ENCODE peak calls at places on chromosomes 1 and 21, in ten cellular contexts. One of them, this sample, is unnamed.

GRCh38 chr1:33119532-33120217 is 38.7 kb downstream of the AZIN2 start:
- DNase-seq in PC-9: no peak
- DNase-seq in A549: no peak
- DNase-seq in astrocyte of the spinal cord: no peak
- DNase-seq in brain microvascular endothelial cell: no peak
- DNase-seq in GM12878: no peak
- DNase-seq in nephron progenitor cell: no peak
- DNase-seq in cardiac fibroblast: no peak
- DNase-seq in RWPE2: no peak
- DNase-seq in uterus: no peak
- DNase-seq in this sample: peak

GRCh38 chr1:116485071-116485735 is 85.6 kb downstream of the CD58 start:
- DNase-seq in PC-9: peak
- DNase-seq in A549: peak
- DNase-seq in astrocyte of the spinal cord: peak
- DNase-seq in brain microvascular endothelial cell: peak
- DNase-seq in GM12878: no peak
- DNase-seq in nephron progenitor cell: peak
- DNase-seq in cardiac fibroblast: peak
- DNase-seq in RWPE2: no peak
- DNase-seq in uterus: peak
- DNase-seq in this sample: peak

GRCh38 chr1:221670081-221670480 is 71.8 kb downstream of the DUSP10 start:
- DNase-seq in PC-9: no peak
- DNase-seq in A549: no peak
- DNase-seq in astrocyte of the spinal cord: no peak
- DNase-seq in brain microvascular endothelial cell: no peak
- DNase-seq in GM12878: no peak
- DNase-seq in nephron progenitor cell: no peak
- DNase-seq in cardiac fibroblast: peak
- DNase-seq in RWPE2: no peak
- DNase-seq in uterus: no peak
- DNase-seq in this sample: no peak

GRCh38 chr1:56973898-56974752 is 8.3 kb upstream of the C8B start:
- DNase-seq in PC-9: no peak
- DNase-seq in A549: no peak
- DNase-seq in astrocyte of the spinal cord: no peak
- DNase-seq in brain microvascular endothelial cell: no peak
- DNase-seq in GM12878: no peak
- DNase-seq in nephron progenitor cell: no peak
- DNase-seq in cardiac fibroblast: no peak
- DNase-seq in RWPE2: no peak
- DNase-seq in uterus: no peak
- DNase-seq in this sample: no peak

GRCh38 chr1:100187912-100188311 is 9.9 kb upstream of the LRRC39 start:
- DNase-seq in PC-9: no peak
- DNase-seq in A549: no peak
- DNase-seq in astrocyte of the spinal cord: peak
- DNase-seq in brain microvascular endothelial cell: no peak
- DNase-seq in GM12878: no peak
- DNase-seq in nephron progenitor cell: no peak
- DNase-seq in cardiac fibroblast: peak
- DNase-seq in RWPE2: no peak
- DNase-seq in uterus: peak
- DNase-seq in this sample: no peak

GRCh38 chr1:154860154-154860870 is 9.8 kb downstream of the KCNN3 start:
- DNase-seq in PC-9: peak
- DNase-seq in A549: no peak
- DNase-seq in astrocyte of the spinal cord: peak
- DNase-seq in brain microvascular endothelial cell: no peak
- DNase-seq in GM12878: peak
- DNase-seq in nephron progenitor cell: no peak
- DNase-seq in cardiac fibroblast: peak
- DNase-seq in RWPE2: no peak
- DNase-seq in uterus: no peak
- DNase-seq in this sample: no peak

GRCh38 chr1:36258960-36259344 is 34.7 kb downstream of the THRAP3 start:
- DNase-seq in PC-9: no peak
- DNase-seq in A549: no peak
- DNase-seq in astrocyte of the spinal cord: peak
- DNase-seq in brain microvascular endothelial cell: no peak
- DNase-seq in GM12878: no peak
- DNase-seq in nephron progenitor cell: no peak
- DNase-seq in cardiac fibroblast: no peak
- DNase-seq in RWPE2: no peak
- DNase-seq in uterus: no peak
- DNase-seq in this sample: no peak

GRCh38 chr21:45309069-45309521 is 21.4 kb upstream of the POFUT2 start:
- DNase-seq in PC-9: no peak
- DNase-seq in A549: peak
- DNase-seq in astrocyte of the spinal cord: peak
- DNase-seq in brain microvascular endothelial cell: peak
- DNase-seq in GM12878: no peak
- DNase-seq in nephron progenitor cell: peak
- DNase-seq in cardiac fibroblast: peak
- DNase-seq in RWPE2: peak
- DNase-seq in uterus: no peak
- DNase-seq in this sample: no peak

GRCh38 chr1:41041866-41042265 is 20.3 kb upstream of the SLFNL1 start:
- DNase-seq in PC-9: no peak
- DNase-seq in A549: no peak
- DNase-seq in astrocyte of the spinal cord: no peak
- DNase-seq in brain microvascular endothelial cell: no peak
- DNase-seq in GM12878: no peak
- DNase-seq in nephron progenitor cell: no peak
- DNase-seq in cardiac fibroblast: peak
- DNase-seq in RWPE2: no peak
- DNase-seq in uterus: no peak
- DNase-seq in this sample: no peak

GRCh38 chr1:40199126-40199525 is 37.9 kb downstream of the RLF start:
- DNase-seq in PC-9: no peak
- DNase-seq in A549: no peak
- DNase-seq in astrocyte of the spinal cord: no peak
- DNase-seq in brain microvascular endothelial cell: no peak
- DNase-seq in GM12878: no peak
- DNase-seq in nephron progenitor cell: no peak
- DNase-seq in cardiac fibroblast: no peak
- DNase-seq in RWPE2: no peak
- DNase-seq in uterus: no peak
- DNase-seq in this sample: no peak

GRCh38 chr1:202622388-202622787 is 87.9 kb downstream of the SYT2 start:
- DNase-seq in PC-9: no peak
- DNase-seq in A549: no peak
- DNase-seq in astrocyte of the spinal cord: no peak
- DNase-seq in brain microvascular endothelial cell: no peak
- DNase-seq in GM12878: no peak
- DNase-seq in nephron progenitor cell: no peak
- DNase-seq in cardiac fibroblast: no peak
- DNase-seq in RWPE2: peak
- DNase-seq in uterus: no peak
- DNase-seq in this sample: no peak

GRCh38 chr1:205518616-205519540 is 14.4 kb downstream of the CDK18 start:
- DNase-seq in PC-9: no peak
- DNase-seq in A549: no peak
- DNase-seq in astrocyte of the spinal cord: no peak
- DNase-seq in brain microvascular endothelial cell: no peak
- DNase-seq in GM12878: no peak
- DNase-seq in nephron progenitor cell: no peak
- DNase-seq in cardiac fibroblast: no peak
- DNase-seq in RWPE2: no peak
- DNase-seq in uterus: no peak
- DNase-seq in this sample: no peak

GRCh38 chr1:21773585-21773984 is 9.4 kb downstream of the USP48 start:
- DNase-seq in PC-9: no peak
- DNase-seq in A549: no peak
- DNase-seq in astrocyte of the spinal cord: no peak
- DNase-seq in brain microvascular endothelial cell: no peak
- DNase-seq in GM12878: no peak
- DNase-seq in nephron progenitor cell: no peak
- DNase-seq in cardiac fibroblast: no peak
- DNase-seq in RWPE2: no peak
- DNase-seq in uterus: no peak
- DNase-seq in this sample: no peak

GRCh38 chr1:35080171-35080854 is 1.1 kb downstream of the ZMYM1 start:
- DNase-seq in PC-9: no peak
- DNase-seq in A549: no peak
- DNase-seq in astrocyte of the spinal cord: no peak
- DNase-seq in brain microvascular endothelial cell: no peak
- DNase-seq in GM12878: no peak
- DNase-seq in nephron progenitor cell: no peak
- DNase-seq in cardiac fibroblast: no peak
- DNase-seq in RWPE2: no peak
- DNase-seq in uterus: no peak
- DNase-seq in this sample: no peak

GRCh38 chr1:27357281-27358037 is 9.3 kb downstream of the MAP3K6 start:
- DNase-seq in PC-9: no peak
- DNase-seq in A549: peak
- DNase-seq in astrocyte of the spinal cord: peak
- DNase-seq in brain microvascular endothelial cell: no peak
- DNase-seq in GM12878: no peak
- DNase-seq in nephron progenitor cell: peak
- DNase-seq in cardiac fibroblast: peak
- DNase-seq in RWPE2: no peak
- DNase-seq in uterus: peak
- DNase-seq in this sample: peak

GRCh38 chr21:36929622-36930021 is 36.8 kb downstream of the HLCS start:
- DNase-seq in PC-9: no peak
- DNase-seq in A549: peak
- DNase-seq in astrocyte of the spinal cord: no peak
- DNase-seq in brain microvascular endothelial cell: no peak
- DNase-seq in GM12878: no peak
- DNase-seq in nephron progenitor cell: no peak
- DNase-seq in cardiac fibroblast: no peak
- DNase-seq in RWPE2: peak
- DNase-seq in uterus: no peak
- DNase-seq in this sample: no peak

GRCh38 chr1:217469983-217470382 is 160.9 kb downstream of the GPATCH2 start:
- DNase-seq in PC-9: no peak
- DNase-seq in A549: no peak
- DNase-seq in astrocyte of the spinal cord: no peak
- DNase-seq in brain microvascular endothelial cell: no peak
- DNase-seq in GM12878: no peak
- DNase-seq in nephron progenitor cell: no peak
- DNase-seq in cardiac fibroblast: no peak
- DNase-seq in RWPE2: no peak
- DNase-seq in uterus: no peak
- DNase-seq in this sample: no peak

GRCh38 chr1:196902344-196902743 is 14.5 kb downstream of the CFHR4 start:
- DNase-seq in PC-9: no peak
- DNase-seq in A549: peak
- DNase-seq in astrocyte of the spinal cord: no peak
- DNase-seq in brain microvascular endothelial cell: no peak
- DNase-seq in GM12878: no peak
- DNase-seq in nephron progenitor cell: no peak
- DNase-seq in cardiac fibroblast: no peak
- DNase-seq in RWPE2: no peak
- DNase-seq in uterus: no peak
- DNase-seq in this sample: no peak
- TF ChIP-seq CTCF in PC-9: no peak
- TF ChIP-seq CTCF in A549: no peak
- TF ChIP-seq CTCF in astrocyte of the spinal cord: no peak
- TF ChIP-seq CTCF in brain microvascular endothelial cell: no peak
- TF ChIP-seq CTCF in GM12878: no peak
- TF ChIP-seq CTCF in nephron progenitor cell: peak
- TF ChIP-seq CTCF in cardiac fibroblast: no peak
- TF ChIP-seq CTCF in RWPE2: no peak
- TF ChIP-seq CTCF in uterus: no peak
- TF ChIP-seq CTCF in this sample: peak

GRCh38 chr1:58204284-58204683 is 342.2 kb downstream of the OMA1 start:
- DNase-seq in PC-9: no peak
- DNase-seq in A549: peak
- DNase-seq in astrocyte of the spinal cord: no peak
- DNase-seq in brain microvascular endothelial cell: no peak
- DNase-seq in GM12878: no peak
- DNase-seq in nephron progenitor cell: no peak
- DNase-seq in cardiac fibroblast: no peak
- DNase-seq in RWPE2: no peak
- DNase-seq in uterus: no peak
- DNase-seq in this sample: no peak
- TF ChIP-seq CTCF in PC-9: peak
- TF ChIP-seq CTCF in A549: no peak
- TF ChIP-seq CTCF in astrocyte of the spinal cord: no peak
- TF ChIP-seq CTCF in brain microvascular endothelial cell: no peak
- TF ChIP-seq CTCF in GM12878: peak
- TF ChIP-seq CTCF in nephron progenitor cell: peak
- TF ChIP-seq CTCF in cardiac fibroblast: no peak
- TF ChIP-seq CTCF in RWPE2: no peak
- TF ChIP-seq CTCF in uterus: no peak
- TF ChIP-seq CTCF in this sample: peak

GRCh38 chr1:42922687-42923366 is 35.8 kb downstream of the SLC2A1 start:
- DNase-seq in PC-9: peak
- DNase-seq in A549: peak
- DNase-seq in astrocyte of the spinal cord: peak
- DNase-seq in brain microvascular endothelial cell: peak
- DNase-seq in GM12878: peak
- DNase-seq in nephron progenitor cell: peak
- DNase-seq in cardiac fibroblast: peak
- DNase-seq in RWPE2: no peak
- DNase-seq in uterus: no peak
- DNase-seq in this sample: no peak
- TF ChIP-seq CTCF in PC-9: peak
- TF ChIP-seq CTCF in A549: peak
- TF ChIP-seq CTCF in astrocyte of the spinal cord: peak
- TF ChIP-seq CTCF in brain microvascular endothelial cell: peak
- TF ChIP-seq CTCF in GM12878: peak
- TF ChIP-seq CTCF in nephron progenitor cell: peak
- TF ChIP-seq CTCF in cardiac fibroblast: peak
- TF ChIP-seq CTCF in RWPE2: peak
- TF ChIP-seq CTCF in uterus: peak
- TF ChIP-seq CTCF in this sample: peak

GRCh38 chr1:159924791-159925712 is at the start of gene TAGLN2:
- DNase-seq in PC-9: peak
- DNase-seq in A549: peak
- DNase-seq in astrocyte of the spinal cord: peak
- DNase-seq in brain microvascular endothelial cell: peak
- DNase-seq in GM12878: peak
- DNase-seq in nephron progenitor cell: peak
- DNase-seq in cardiac fibroblast: peak
- DNase-seq in RWPE2: peak
- DNase-seq in uterus: peak
- DNase-seq in this sample: peak

GRCh38 chr1:159923203-159924024 is 1.9 kb downstream of the TAGLN2 start:
- DNase-seq in PC-9: peak
- DNase-seq in A549: peak
- DNase-seq in astrocyte of the spinal cord: peak
- DNase-seq in brain microvascular endothelial cell: peak
- DNase-seq in GM12878: peak
- DNase-seq in nephron progenitor cell: peak
- DNase-seq in cardiac fibroblast: peak
- DNase-seq in RWPE2: no peak
- DNase-seq in uterus: peak
- DNase-seq in this sample: no peak

GRCh38 chr1:159922499-159923202 is 2.7 kb downstream of the TAGLN2 start:
- DNase-seq in PC-9: no peak
- DNase-seq in A549: peak
- DNase-seq in astrocyte of the spinal cord: no peak
- DNase-seq in brain microvascular endothelial cell: no peak
- DNase-seq in GM12878: no peak
- DNase-seq in nephron progenitor cell: no peak
- DNase-seq in cardiac fibroblast: peak
- DNase-seq in RWPE2: no peak
- DNase-seq in uterus: peak
- DNase-seq in this sample: no peak

GRCh38 chr1:159925713-159926066 is 383 bp upstream of the TAGLN2 start:
- DNase-seq in PC-9: no peak
- DNase-seq in A549: no peak
- DNase-seq in astrocyte of the spinal cord: no peak
- DNase-seq in brain microvascular endothelial cell: no peak
- DNase-seq in GM12878: no peak
- DNase-seq in nephron progenitor cell: no peak
- DNase-seq in cardiac fibroblast: no peak
- DNase-seq in RWPE2: no peak
- DNase-seq in uterus: no peak
- DNase-seq in this sample: no peak

GRCh38 chr1:159924025-159924790 is 1.1 kb downstream of the TAGLN2 start:
- DNase-seq in PC-9: peak
- DNase-seq in A549: peak
- DNase-seq in astrocyte of the spinal cord: peak
- DNase-seq in brain microvascular endothelial cell: peak
- DNase-seq in GM12878: no peak
- DNase-seq in nephron progenitor cell: peak
- DNase-seq in cardiac fibroblast: peak
- DNase-seq in RWPE2: peak
- DNase-seq in uterus: peak
- DNase-seq in this sample: no peak
- TF ChIP-seq CTCF in PC-9: no peak
- TF ChIP-seq CTCF in A549: no peak
- TF ChIP-seq CTCF in astrocyte of the spinal cord: no peak
- TF ChIP-seq CTCF in brain microvascular endothelial cell: no peak
- TF ChIP-seq CTCF in GM12878: no peak
- TF ChIP-seq CTCF in nephron progenitor cell: no peak
- TF ChIP-seq CTCF in cardiac fibroblast: peak
- TF ChIP-seq CTCF in RWPE2: no peak
- TF ChIP-seq CTCF in uterus: peak
- TF ChIP-seq CTCF in this sample: no peak